ENCODE peak calls at places on chromosomes 3 and 15, in six cellular contexts. N is WERI-Rb-1, K is HFFc6, P is GM13976, D is foreskin fibroblast, M is GM10248. L is an unnamed sample.

GRCh38 chr3:128495435-128495970 is 2.5 kb upstream of the GATA2 start:
- DNase-seq in N (no peak), K (no peak), P (no peak), D (no peak), M (no peak), L (no peak)

GRCh38 chr3:136595862-136596697 is 156.1 kb downstream of the STAG1 start:
- DNase-seq in N (no peak), K (no peak), P (no peak), D (no peak), M (no peak), L (no peak)

GRCh38 chr3:190455843-190456242 is 6.1 kb upstream of the TMEM207 start:
- DNase-seq in N (no peak), K (no peak), P (no peak), D (no peak), M (no peak), L (no peak)

GRCh38 chr15:63389902-63390301 is 8.3 kb upstream of the CA12 start:
- DNase-seq in N (no peak), K (no peak), P (no peak), D (no peak), M (no peak), L (peak; percentile 78)

GRCh38 chr3:193830791-193831191 is 237.8 kb downstream of the OPA1 start:
- DNase-seq in N (no peak), K (no peak), P (no peak), D (no peak), M (no peak), L (no peak)

GRCh38 chr15:31745841-31746240 is 284.5 kb upstream of the CHRNA7 start:
- DNase-seq in N (no peak), K (no peak), P (no peak), D (no peak), M (no peak), L (no peak)

GRCh38 chr15:50247819-50248650 is 17.5 kb downstream of the HDC start:
- DNase-seq in N (no peak), K (no peak), P (peak; percentile 70), D (no peak), M (peak; percentile 70), L (no peak)

GRCh38 chr3:61928020-61928419 is 366.6 kb downstream of the PTPRG start:
- DNase-seq in N (no peak), K (no peak), P (no peak), D (no peak), M (no peak), L (no peak)

GRCh38 chr3:49616491-49616941 is 57.6 kb upstream of the APEH start:
- DNase-seq in N (no peak), K (peak; percentile 47), P (no peak), D (no peak), M (no peak), L (no peak)

GRCh38 chr3:14540209-14540575 is at the start of gene GRIP2:
- DNase-seq in N (no peak), K (no peak), P (no peak), D (no peak), M (no peak), L (no peak)

GRCh38 chr3:16090013-16090412 is 84.5 kb upstream of the GALNT15 start:
- DNase-seq in N (no peak), K (peak; percentile 97), P (no peak), D (peak; percentile 97), M (no peak), L (no peak)

GRCh38 chr3:13517253-13517977 is 31.5 kb upstream of the FBLN2 start:
- DNase-seq in N (no peak), K (no peak), P (no peak), D (no peak), M (no peak), L (no peak)

GRCh38 chr3:96814581-96815567 is at the start of gene EPHA6:
- DNase-seq in N (no peak), K (no peak), P (peak; percentile 39), D (no peak), M (no peak), L (no peak)

GRCh38 chr3:196097373-196098154 is 15.7 kb upstream of the TFRC start:
- DNase-seq in N (no peak), K (no peak), P (no peak), D (no peak), M (no peak), L (no peak)

GRCh38 chr3:124883766-124884473 is 3.2 kb downstream of the ITGB5 start:
- DNase-seq in N (no peak), K (peak; percentile 17), P (no peak), D (no peak), M (no peak), L (no peak)

GRCh38 chr3:67289626-67290025 is 291.5 kb downstream of the KBTBD8 start:
- DNase-seq in N (no peak), K (no peak), P (no peak), D (no peak), M (no peak), L (no peak)

GRCh38 chr3:38366082-38366481 is 19.5 kb downstream of the XYLB start:
- DNase-seq in N (no peak), K (no peak), P (no peak), D (no peak), M (no peak), L (no peak)

GRCh38 chr15:21260966-21261395 is 179.3 kb downstream of the POTEB3 start:
- DNase-seq in N (no peak), K (no peak), P (no peak), D (no peak), M (no peak), L (no peak)

GRCh38 chr3:115937054-115937453 is 313.7 kb downstream of the GAP43 start:
- DNase-seq in N (no peak), K (no peak), P (no peak), D (no peak), M (no peak), L (no peak)
- TF ChIP-seq CTCF in N (no peak), K (peak; percentile 69), P (no peak), D (peak; percentile 44), M (peak; percentile 17), L (peak; percentile 43)

DNA sequence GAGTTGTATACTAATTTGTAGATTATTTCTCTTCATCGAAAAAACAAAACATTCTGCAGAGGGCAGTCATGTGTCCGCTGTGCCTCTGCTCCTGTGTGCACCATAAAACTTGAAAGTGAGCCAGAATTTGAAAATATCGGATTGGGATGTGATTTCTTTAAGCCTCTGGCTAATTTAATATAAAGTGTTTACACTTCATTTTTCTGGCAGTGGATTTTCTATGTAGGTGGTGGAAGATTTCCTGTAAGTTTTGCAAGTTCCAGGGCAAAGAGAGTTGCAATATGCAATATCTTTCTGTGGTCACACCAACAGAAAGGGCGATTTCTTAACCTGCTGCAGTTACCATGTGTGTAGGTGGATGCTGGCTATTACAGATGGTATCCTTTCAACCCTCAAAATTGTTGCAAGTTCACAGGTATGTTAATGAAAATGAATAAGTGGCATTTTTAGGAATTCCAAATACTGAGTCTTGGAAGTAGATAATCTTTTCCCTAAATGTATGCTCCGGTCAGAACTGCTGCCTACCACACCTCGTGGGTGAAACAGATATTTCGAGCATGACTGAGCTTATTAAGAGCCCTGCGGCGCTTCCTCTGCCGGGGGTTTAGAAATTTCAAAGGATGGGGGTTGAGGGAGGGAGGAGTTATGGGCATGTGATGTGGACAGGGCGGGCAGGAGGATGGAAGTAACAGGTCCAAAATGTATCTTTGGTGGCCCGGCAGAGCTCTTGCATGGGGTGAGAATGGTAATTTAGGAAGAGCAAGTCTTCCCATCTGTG is 134.0 kb downstream of the PGPEP1L start:
- DNase-seq in N (no peak), K (peak; percentile 87), P (no peak), D (peak; percentile 88), M (no peak), L (no peak)
- TF ChIP-seq CTCF in N (no peak), K (peak; percentile 23), P (no peak), D (no peak), M (no peak), L (peak; percentile 29)

DNA sequence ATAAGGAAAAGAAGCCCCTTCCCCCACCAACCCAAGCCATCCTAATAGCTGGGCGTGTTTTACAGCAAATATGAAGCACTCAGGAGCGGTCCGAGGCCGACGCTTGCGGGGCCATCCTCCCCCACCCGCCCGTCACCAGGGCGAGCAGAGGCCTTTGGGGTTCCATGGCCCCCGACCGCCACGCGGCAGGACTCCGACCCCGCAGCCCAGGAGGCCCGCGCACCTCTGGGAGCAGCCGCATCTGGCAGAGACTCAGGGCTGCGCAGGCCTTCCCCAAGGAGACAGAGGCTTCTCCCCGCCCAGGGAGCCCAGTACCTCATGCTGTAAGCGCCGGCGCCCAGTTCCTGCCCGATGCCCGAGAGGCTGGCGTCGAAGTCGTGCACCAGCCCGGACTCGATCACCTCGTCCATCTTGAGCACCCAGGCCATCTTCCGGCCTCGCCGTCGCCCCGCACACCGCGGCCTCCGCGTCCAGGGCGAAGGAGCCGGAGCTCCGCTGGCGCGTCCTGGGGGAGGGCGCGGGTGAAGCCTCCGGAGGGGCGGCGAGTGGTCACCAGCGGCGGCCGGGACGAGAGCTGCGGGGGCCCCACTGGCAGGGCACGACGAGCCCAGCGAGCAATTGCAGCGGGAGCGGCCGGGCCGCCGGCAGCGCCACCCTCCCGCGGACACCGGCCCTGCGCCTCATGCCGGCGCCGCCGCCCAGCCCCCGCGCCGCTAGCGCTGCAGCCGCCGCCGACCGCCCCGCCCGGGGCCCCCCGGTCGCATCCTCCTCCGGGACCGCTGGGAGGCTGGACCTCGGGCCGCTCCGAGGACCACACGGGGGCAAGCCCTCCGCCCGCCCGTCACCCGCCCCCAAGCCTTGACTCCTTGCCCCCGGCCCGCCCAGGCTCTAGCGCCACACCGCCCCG is 531 bp downstream of the UBP1 start:
- DNase-seq in N (peak; percentile 43), K (peak; percentile 12), P (peak; percentile 74), D (peak; percentile 56), M (peak; percentile 70), L (no peak)
- TF ChIP-seq CTCF in N (peak; percentile 46), K (peak; percentile 52), P (peak; percentile 53), D (no peak), M (peak; percentile 57), L (peak; percentile 28)

GRCh38 chr3:72165337-72165736 is 380.4 kb upstream of the PROK2 start:
- DNase-seq in N (no peak), K (no peak), P (no peak), D (no peak), M (no peak), L (no peak)

GRCh38 chr3:72162649-72163184 is 377.8 kb upstream of the PROK2 start:
- DNase-seq in N (no peak), K (no peak), P (no peak), D (no peak), M (no peak), L (no peak)

GRCh38 chr3:72164635-72164978 is 379.7 kb upstream of the PROK2 start:
- DNase-seq in N (no peak), K (no peak), P (no peak), D (no peak), M (no peak), L (no peak)

GRCh38 chr3:72165808-72166207 is 380.9 kb upstream of the PROK2 start:
- DNase-seq in N (no peak), K (no peak), P (no peak), D (no peak), M (no peak), L (no peak)

DNA sequence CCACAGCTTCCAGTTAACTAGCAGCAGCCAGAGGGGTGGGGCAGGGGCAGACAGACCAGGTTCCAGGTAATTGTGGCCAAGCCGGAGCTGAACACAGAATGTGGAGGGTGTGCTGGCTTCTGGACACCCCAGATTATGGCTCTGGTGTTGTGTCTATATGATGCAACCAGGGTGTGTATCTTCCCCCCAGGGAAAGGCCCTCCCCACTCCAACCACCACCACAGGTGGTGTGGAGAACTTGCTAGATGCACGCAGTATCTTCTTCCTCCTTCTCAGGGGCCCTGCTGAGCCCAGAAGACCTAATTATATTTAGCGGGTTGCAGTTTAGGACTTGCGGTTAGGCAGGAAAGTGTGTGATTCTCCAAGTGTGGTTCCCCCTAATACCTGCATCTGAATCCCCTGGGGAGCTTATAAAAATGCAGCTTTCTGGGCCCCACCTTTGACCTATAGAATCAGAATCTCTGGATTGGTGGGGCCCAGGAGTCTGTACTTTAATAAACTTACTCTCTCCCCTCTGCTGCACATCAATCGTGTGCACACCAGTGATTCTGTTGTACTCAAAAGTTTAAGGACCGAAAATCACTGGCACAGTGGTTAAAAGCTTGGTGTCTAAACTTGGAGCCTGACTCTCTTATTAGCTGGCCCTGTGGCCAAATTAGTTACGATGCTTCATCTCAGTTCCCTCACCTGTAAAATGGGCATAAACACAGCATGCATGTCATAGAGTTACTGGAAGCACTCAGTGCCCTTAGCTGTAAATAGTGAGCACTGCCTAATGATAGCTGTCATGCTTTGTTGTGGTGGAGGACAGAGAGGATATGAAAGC is 379.1 kb upstream of the PROK2 start:
- DNase-seq in N (no peak), K (no peak), P (peak; percentile 73), D (no peak), M (peak; percentile 79), L (no peak)
- TF ChIP-seq CTCF in N (no peak), K (no peak), P (no peak), D (no peak), M (no peak), L (no peak)